ENCODE peak calls at places on chromosome 3, in nine cellular contexts. P, U, Z, Y, I, M, G, R and B are unnamed samples.

GRCh38 chr3:38154625-38155255 is 10.6 kb upstream of the OXSR1 start:
- DNase-seq in P (no peak), Z (no peak), I (no peak), Y (no peak), U (no peak), G (no peak), R (no peak), M (peak), B (no peak)

GRCh38 chr3:49276475-49277356 is at the start of gene C3orf62:
- DNase-seq in I (peak), M (peak), Y (no peak), U (peak), Z (peak), R (peak), P (no peak), G (peak), B (no peak)

GRCh38 chr3:174949523-174949922 is 90.4 kb downstream of the NAALADL2 start:
- DNase-seq in Y (no peak), R (peak), M (no peak), U (no peak), G (peak), Z (peak), P (no peak), I (peak), B (no peak)

GRCh38 chr3:22296641-22297040 is 545.6 kb upstream of the ZNF385D start:
- DNase-seq in U (no peak), Z (peak), R (no peak), M (no peak), Y (no peak), P (no peak), I (peak), G (no peak), B (no peak)

GRCh38 chr3:141735789-141736465 is 2.2 kb upstream of the RNF7 start:
- DNase-seq in M (no peak), Z (no peak), P (no peak), I (no peak), Y (no peak), R (no peak), G (no peak), U (no peak), B (no peak)

GRCh38 chr3:169350228-169350627 is 313.3 kb downstream of the MECOM start:
- DNase-seq in P (no peak), Y (no peak), I (no peak), M (peak), R (no peak), G (no peak), Z (no peak), U (no peak), B (no peak)

GRCh38 chr3:46110701-46111493 is 83.6 kb upstream of the XCR1 start:
- DNase-seq in Z (peak), P (no peak), I (peak), G (no peak), M (peak), Y (peak), R (no peak), U (no peak), B (no peak)

GRCh38 chr3:152269423-152270144 is 855 bp downstream of the MBNL1 start:
- DNase-seq in G (peak), Y (peak), M (peak), R (peak), P (peak), U (no peak), Z (peak), I (peak), B (peak)

GRCh38 chr3:163863146-163863545 is 1215.2 kb downstream of the SI start:
- DNase-seq in U (no peak), M (no peak), Y (no peak), I (no peak), P (no peak), G (no peak), Z (peak), R (no peak), B (no peak)

GRCh38 chr3:62373714-62374333 is 474 bp upstream of the FEZF2 start:
- DNase-seq in G (no peak), Z (no peak), P (no peak), U (no peak), Y (no peak), R (no peak), I (no peak), M (no peak), B (no peak)

GRCh38 chr3:127779747-127780146 is 42.6 kb downstream of the MGLL start:
- DNase-seq in I (no peak), M (peak), U (no peak), R (no peak), P (no peak), G (no peak), Y (no peak), Z (no peak), B (no peak)

GRCh38 chr3:186070550-186070949 is 38.3 kb downstream of the ETV5 start:
- DNase-seq in G (no peak), Z (no peak), I (no peak), R (no peak), P (no peak), Y (no peak), U (no peak), M (no peak), B (no peak)

GRCh38 chr3:160129459-160130061 is 95.7 kb upstream of the C3orf80 start:
- DNase-seq in G (no peak), I (peak), R (peak), P (no peak), Z (peak), Y (no peak), M (peak), U (no peak), B (no peak)

GRCh38 chr3:83453010-83453409 is 1505.8 kb upstream of the CADM2 start:
- DNase-seq in U (no peak), M (no peak), G (no peak), Y (no peak), Z (no peak), R (no peak), P (no peak), I (no peak), B (no peak)

GRCh38 chr3:123046262-123046873 is 18.8 kb upstream of the SEMA5B start:
- DNase-seq in R (no peak), Z (no peak), Y (no peak), P (no peak), I (no peak), M (peak), G (no peak), U (no peak), B (no peak)

GRCh38 chr3:11436775-11437174 is 164.6 kb downstream of the ATG7 start:
- DNase-seq in I (no peak), Z (no peak), P (no peak), R (no peak), M (no peak), Y (no peak), U (no peak), G (no peak), B (no peak)

GRCh38 chr3:89692601-89693000 is 585.2 kb downstream of the EPHA3 start:
- DNase-seq in R (no peak), P (no peak), U (no peak), M (no peak), Z (no peak), Y (no peak), I (no peak), G (no peak), B (no peak)

GRCh38 chr3:86047329-86047625 is 943.7 kb downstream of the VGLL3 start:
- DNase-seq in G (no peak), Y (no peak), R (no peak), P (no peak), U (no peak), M (no peak), Z (no peak), I (no peak), B (no peak)

GRCh38 chr3:137105277-137105977 is 147.6 kb downstream of the IL20RB start:
- DNase-seq in I (peak), M (peak), Z (peak), R (peak), G (no peak), U (no peak), Y (peak), P (peak), B (peak)

GRCh38 chr3:62587579-62588031 is 214.3 kb upstream of the FEZF2 start:
- DNase-seq in U (no peak), P (no peak), Y (no peak), G (no peak), Z (peak), I (peak), R (no peak), M (peak), B (no peak)

GRCh38 chr3:79148786-79149185 is 619.0 kb downstream of the ROBO1 start:
- DNase-seq in M (peak), G (no peak), P (no peak), U (no peak), Z (peak), Y (no peak), R (no peak), I (no peak), B (no peak)

GRCh38 chr3:155334897-155335883 is 41.7 kb upstream of the STRIT1 start:
- DNase-seq in Z (no peak), P (no peak), R (no peak), M (no peak), I (no peak), Y (no peak), U (no peak), G (no peak), B (no peak)

GRCh38 chr3:151709847-151710246 is 23.9 kb upstream of the AADACL2 start:
- DNase-seq in P (no peak), M (peak), G (no peak), I (peak), U (no peak), R (peak), Y (no peak), Z (no peak), B (no peak)

GRCh38 chr3:175105066-175105465 is 245.9 kb downstream of the NAALADL2 start:
- DNase-seq in I (peak), Z (no peak), R (no peak), G (no peak), U (no peak), M (no peak), P (no peak), Y (no peak), B (no peak)

GRCh38 chr3:144350125-144350524 is 378.5 kb downstream of the DIPK2A start:
- DNase-seq in Z (no peak), R (no peak), U (no peak), Y (no peak), M (no peak), I (no peak), P (no peak), G (no peak), B (no peak)

GRCh38 chr3:79167651-79168416 is 600.0 kb downstream of the ROBO1 start:
- DNase-seq in R (peak), G (no peak), P (no peak), M (peak), U (no peak), Y (no peak), Z (peak), I (peak), B (no peak)

GRCh38 chr3:46965151-46965550 is 11.4 kb downstream of the CCDC12 start:
- DNase-seq in R (no peak), G (no peak), Y (no peak), Z (no peak), U (no peak), I (peak), M (no peak), P (no peak), B (no peak)

GRCh38 chr3:138327831-138328230 is 1.8 kb downstream of the NME9 start:
- DNase-seq in Z (no peak), G (no peak), M (peak), Y (no peak), U (no peak), P (no peak), I (no peak), R (no peak), B (no peak)

GRCh38 chr3:58640700-58641372 is 25.7 kb downstream of the FAM3D start:
- DNase-seq in Y (peak), G (peak), U (peak), I (peak), P (peak), R (peak), M (peak), Z (peak), B (no peak)